ENCODE peak calls at places on chromosomes 16 and 17, in eight cellular contexts. Q is fibroblast of pulmonary artery, V is choroid plexus epithelial cell, K is left ventricle myocardium inferior, Y is cardiac fibroblast, G is neural progenitor cell, D is foreskin fibroblast, N is suprapubic skin. M is an unnamed sample.
A peak's percentile ranks its signal among the peaks of the same experiment; 100 is the strongest.

GRCh38 chr16:24508614-24509013 is 30.8 kb upstream of the RBBP6 start:
- DNase-seq in Q (peak; percentile 79), V (peak; percentile 78), K (no peak), Y (peak; percentile 80), G (no peak), D (peak; percentile 52), N (no peak), M (peak; percentile 57)

GRCh38 chr16:12323007-12323699 is 346.6 kb downstream of the SNX29 start:
- DNase-seq in Q (no peak), V (no peak), K (no peak), Y (no peak), G (peak; percentile 32), D (no peak), N (no peak), M (no peak)

GRCh38 chr16:60642956-60643355 is 1393.3 kb downstream of the CDH8 start:
- DNase-seq in Q (peak; percentile 25), V (no peak), K (no peak), Y (no peak), G (no peak), D (peak; percentile 8), N (no peak), M (no peak)

GRCh38 chr17:82346342-82347300 is 12.4 kb upstream of the TEX19 start:
- DNase-seq in Q (no peak), V (no peak), K (no peak), Y (no peak), G (no peak), D (no peak), N (no peak), M (no peak)

GRCh38 chr16:81610144-81610842 is 165.7 kb downstream of the CMIP start:
- DNase-seq in Q (peak; percentile 79), V (peak; percentile 59), K (peak; percentile 81), Y (peak; percentile 84), G (no peak), D (peak; percentile 84), N (no peak), M (peak; percentile 54)

GRCh38 chr17:47301161-47301560 is 22.6 kb upstream of the EFCAB13 start:
- DNase-seq in Q (no peak), V (no peak), K (no peak), Y (no peak), G (no peak), D (no peak), N (no peak), M (no peak)

GRCh38 chr16:67013238-67013822 is 15.6 kb upstream of the CBFB start:
- DNase-seq in Q (no peak), V (no peak), K (no peak), Y (no peak), G (no peak), D (no peak), N (no peak), M (no peak)

GRCh38 chr16:27972500-27972899 is 91.0 kb downstream of the GSG1L start:
- DNase-seq in Q (peak; percentile 36), V (peak; percentile 57), K (no peak), Y (peak; percentile 33), G (peak; percentile 76), D (peak; percentile 6), N (peak; percentile 20), M (peak; percentile 21)

GRCh38 chr16:80366023-80366422 is 174.8 kb upstream of the DYNLRB2 start:
- DNase-seq in Q (no peak), V (no peak), K (no peak), Y (no peak), G (no peak), D (no peak), N (no peak), M (no peak)

DNA sequence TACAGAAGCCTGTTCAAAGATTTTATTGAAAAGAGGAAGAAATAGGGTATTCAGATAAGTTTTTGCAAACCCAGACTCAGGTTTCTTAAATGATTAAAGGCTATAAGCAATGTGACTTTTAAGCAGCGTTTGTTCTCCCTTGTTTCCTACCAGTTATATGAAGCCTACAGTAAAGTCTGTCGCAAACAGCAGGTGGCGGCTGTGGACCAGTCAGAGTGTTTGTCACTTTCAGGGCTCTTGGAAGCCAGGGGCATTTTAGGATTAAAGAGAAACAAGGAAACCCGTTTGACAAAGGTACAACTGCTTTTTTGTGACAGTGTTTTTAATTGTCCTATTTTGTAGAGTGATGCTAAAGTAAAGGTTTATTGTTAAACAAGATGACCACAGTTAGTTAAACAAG is 7.7 kb upstream of the RARA start:
- DNase-seq in Q (no peak), V (no peak), K (no peak), Y (no peak), G (no peak), D (no peak), N (peak; percentile 77), M (no peak)
- TF ChIP-seq CTCF in Q (no peak), V (peak; percentile 15), K (peak; percentile 51), Y (no peak), G (peak; percentile 31), D (no peak), N (no peak), M (peak; percentile 22)

DNA sequence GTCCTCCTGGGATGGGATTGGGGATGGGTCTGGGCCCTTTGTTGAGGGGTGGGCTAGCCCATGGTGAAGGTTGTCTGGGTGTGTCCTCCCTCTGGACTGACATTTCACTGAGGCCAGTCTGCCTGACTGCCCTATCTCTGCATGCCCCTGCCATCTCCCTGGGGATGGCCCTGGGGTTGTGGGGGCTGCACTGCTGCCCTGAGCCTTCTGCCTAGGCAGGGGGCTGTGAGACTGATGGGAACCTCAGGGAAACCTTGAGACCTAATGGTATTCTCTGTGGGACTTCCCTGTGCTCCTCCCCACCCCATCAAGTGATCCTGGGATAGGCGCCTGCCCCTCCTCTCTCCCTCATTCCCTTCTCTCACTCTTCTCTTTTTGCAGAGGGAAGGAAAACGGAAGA is 19.9 kb downstream of the RAI1 start:
- DNase-seq in Q (no peak), V (no peak), K (no peak), Y (no peak), G (no peak), D (no peak), N (no peak), M (no peak)
- H3K4me3 ChIP-seq in Q (no peak overlapping the region), V (no peak overlapping the region), K (peak overlapping the region; percentile 56), Y (no peak overlapping the region), G (no peak overlapping the region), D (no peak overlapping the region), N (no peak overlapping the region), M (no peak overlapping the region)

GRCh38 chr17:32007463-32008298 is 498 bp downstream of the LRRC37B start:
- DNase-seq in Q (peak; percentile 25), V (peak; percentile 28), K (no peak), Y (peak; percentile 26), G (peak; percentile 67), D (peak; percentile 4), N (no peak), M (peak; percentile 18)
- TF ChIP-seq CTCF in Q (no peak), V (no peak), K (no peak), Y (no peak), G (no peak), D (no peak), N (no peak), M (no peak)

DNA sequence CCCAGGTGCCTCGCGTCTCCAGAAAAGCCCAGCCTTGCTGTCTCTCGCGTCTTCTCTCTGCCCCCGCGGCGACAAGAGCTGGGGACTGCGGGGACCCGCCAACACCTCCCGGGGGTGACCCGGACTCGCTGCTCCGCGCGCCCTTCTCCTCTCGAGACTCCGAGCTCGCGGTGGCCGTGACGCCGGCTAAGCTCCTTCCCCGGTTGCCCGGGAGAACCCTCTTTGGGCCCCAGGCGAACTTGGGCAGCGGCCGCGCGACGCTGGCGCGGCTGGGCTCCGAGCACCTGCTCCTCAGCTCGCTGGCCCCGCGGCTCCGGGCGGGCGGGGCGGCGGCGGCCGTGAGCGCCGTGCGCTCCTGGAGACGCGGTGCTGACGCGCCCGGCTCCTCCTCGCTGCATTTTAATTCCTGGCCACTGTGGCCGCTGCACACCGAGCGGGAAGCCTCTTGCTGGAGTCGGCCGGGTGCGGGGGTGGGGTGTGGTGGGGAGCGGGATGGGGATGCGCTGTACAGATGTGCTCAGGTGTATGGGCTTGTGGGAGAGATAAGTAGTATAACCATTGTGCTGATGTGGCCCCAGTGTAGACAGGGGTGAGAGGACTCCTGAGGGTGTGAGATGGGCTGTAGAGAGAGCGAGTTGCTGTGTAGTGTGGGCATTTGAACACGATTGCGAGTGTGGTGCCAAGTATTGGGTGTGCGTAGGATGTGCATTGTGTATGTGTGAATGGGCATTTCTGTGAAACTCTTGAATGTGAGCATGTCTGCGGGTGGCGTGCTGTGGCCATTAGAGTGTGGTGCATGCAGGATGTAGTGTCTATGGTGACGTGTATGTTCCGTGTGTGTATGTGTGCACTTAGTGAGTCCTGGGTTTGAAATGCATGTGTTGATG is at the start of gene ASIC2:
- DNase-seq in Q (no peak), V (no peak), K (no peak), Y (no peak), G (peak; percentile 89), D (peak; percentile 42), N (no peak), M (no peak)
- H3K4me3 ChIP-seq in Q (no peak within 1 kb of the TSS), V (no peak within 1 kb of the TSS), K (peak within 1 kb of the TSS; percentile 50), Y (no peak within 1 kb of the TSS), G (peak within 1 kb of the TSS; percentile 93), D (peak within 1 kb of the TSS; percentile 15), N (peak within 1 kb of the TSS; percentile 51), M (peak within 1 kb of the TSS; percentile 18)

GRCh38 chr16:10812352-10813122 is 6.1 kb downstream of the TVP23A start:
- DNase-seq in Q (no peak), V (no peak), K (no peak), Y (no peak), G (no peak), D (no peak), N (no peak), M (no peak)
- TF ChIP-seq CTCF in Q (no peak), V (no peak), K (no peak), Y (no peak), G (no peak), D (no peak), N (no peak), M (no peak)

DNA sequence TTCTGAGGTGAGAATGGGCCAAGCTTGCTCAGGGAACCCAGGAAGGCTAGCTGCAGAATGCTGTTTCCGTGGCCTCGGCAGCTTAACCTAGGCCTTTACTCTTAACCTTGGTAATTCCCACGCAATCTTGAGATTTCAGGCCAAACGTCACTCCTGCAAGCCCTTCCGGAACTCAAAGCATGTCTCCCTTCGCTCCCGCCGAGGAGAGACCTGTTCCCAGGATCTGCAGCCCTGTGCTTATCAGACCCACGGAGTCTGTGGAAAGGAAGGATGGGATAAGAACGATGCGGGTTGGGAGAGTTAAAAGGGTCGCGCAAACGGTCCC is 524 bp upstream of the ZFP3 start:
- DNase-seq in Q (no peak), V (no peak), K (no peak), Y (no peak), G (no peak), D (no peak), N (no peak), M (no peak)
- H3K4me3 ChIP-seq in Q (peak overlapping the region; percentile 69), V (peak overlapping the region; percentile 72), K (peak overlapping the region; percentile 99), Y (peak overlapping the region; percentile 66), G (no peak overlapping the region), D (peak overlapping the region; percentile 60), N (peak overlapping the region; percentile 74), M (peak overlapping the region; percentile 79)

DNA sequence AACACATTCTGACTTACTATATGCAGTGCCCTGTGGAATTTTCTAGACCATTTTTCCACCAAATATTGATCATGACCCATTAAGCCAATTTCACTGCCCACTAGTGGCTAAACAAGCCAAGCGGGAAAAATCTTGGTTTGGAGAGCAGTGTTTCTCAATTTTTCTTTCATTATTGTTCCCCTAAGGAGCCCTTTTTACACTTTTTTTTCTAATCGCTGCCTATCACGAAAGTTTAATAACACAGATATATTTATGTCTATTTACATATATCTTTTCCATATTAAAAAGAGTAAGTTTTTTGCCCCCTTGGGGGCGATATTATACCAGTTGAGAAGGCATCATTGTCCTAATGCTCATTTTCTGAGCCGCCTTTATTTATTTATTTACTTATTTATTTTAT is 10.8 kb upstream of the TLCD3B start:
- DNase-seq in Q (peak; percentile 73), V (peak; percentile 67), K (no peak), Y (peak; percentile 70), G (no peak), D (no peak), N (no peak), M (peak; percentile 60)
- TF ChIP-seq CTCF in Q (peak; percentile 39), V (peak; percentile 34), K (peak; percentile 60), Y (peak; percentile 30), G (peak; percentile 48), D (peak; percentile 52), N (no peak), M (peak; percentile 29)

GRCh38 chr16:726188-726437 is 130 bp downstream of the CCDC78 start:
- DNase-seq in Q (no peak), V (no peak), K (no peak), Y (no peak), G (peak; percentile 44), D (no peak), N (no peak), M (no peak)
- H3K4me3 ChIP-seq in Q (no peak overlapping the region), V (no peak overlapping the region), K (peak overlapping the region; percentile 75), Y (no peak overlapping the region), G (no peak overlapping the region), D (no peak overlapping the region), N (peak overlapping the region; percentile 52), M (no peak overlapping the region)

M was measured in fibroblast of villous mesenchyme.